ENCODE peak calls at places on chromosomes 4 and X, in six cellular contexts. One of them, this sample, is unnamed.

GRCh38 chr4:76498550-76498949 is 63.5 kb downstream of the SHROOM3 start:
- DNase-seq in occipital lobe: no peak
- DNase-seq in Calu3: no peak
- DNase-seq in WTC11: no peak
- DNase-seq in germinal center: no peak
- DNase-seq in SHP77: no peak
- DNase-seq in this sample: no peak

GRCh38 chr4:24003926-24004325 is 114.1 kb upstream of the PPARGC1A start:
- DNase-seq in occipital lobe: no peak
- DNase-seq in Calu3: no peak
- DNase-seq in WTC11: no peak
- DNase-seq in germinal center: no peak
- DNase-seq in SHP77: no peak
- DNase-seq in this sample: no peak

GRCh38 chr4:97038146-97038516 is 1105.1 kb downstream of the STPG2 start:
- DNase-seq in occipital lobe: no peak
- DNase-seq in Calu3: no peak
- DNase-seq in WTC11: no peak
- DNase-seq in germinal center: no peak
- DNase-seq in SHP77: no peak
- DNase-seq in this sample: no peak

GRCh38 chr4:147207941-147208340 is 262.3 kb upstream of the TTC29 start:
- DNase-seq in occipital lobe: no peak
- DNase-seq in Calu3: no peak
- DNase-seq in WTC11: no peak
- DNase-seq in germinal center: no peak
- DNase-seq in SHP77: no peak
- DNase-seq in this sample: no peak

GRCh38 chr4:38730830-38731646 is 51.8 kb downstream of the TLR10 start:
- DNase-seq in occipital lobe: peak
- DNase-seq in Calu3: peak
- DNase-seq in WTC11: peak
- DNase-seq in germinal center: peak
- DNase-seq in SHP77: peak
- DNase-seq in this sample: peak

GRCh38 chr4:7760706-7761105 is 179.0 kb downstream of the AFAP1 start:
- DNase-seq in occipital lobe: no peak
- DNase-seq in Calu3: no peak
- DNase-seq in WTC11: no peak
- DNase-seq in germinal center: no peak
- DNase-seq in SHP77: no peak
- DNase-seq in this sample: no peak

GRCh38 chr4:20192754-20193521 is 58.8 kb upstream of the SLIT2 start:
- DNase-seq in occipital lobe: no peak
- DNase-seq in Calu3: peak
- DNase-seq in WTC11: no peak
- DNase-seq in germinal center: no peak
- DNase-seq in SHP77: no peak
- DNase-seq in this sample: no peak

GRCh38 chr4:68375667-68376559 is 26.0 kb upstream of the YTHDC1 start:
- DNase-seq in occipital lobe: peak
- DNase-seq in Calu3: peak
- DNase-seq in WTC11: peak
- DNase-seq in germinal center: peak
- DNase-seq in SHP77: peak
- DNase-seq in this sample: peak

GRCh38 chr4:174764105-174764729 is 64.8 kb downstream of the GLRA3 start:
- DNase-seq in occipital lobe: no peak
- DNase-seq in Calu3: no peak
- DNase-seq in WTC11: no peak
- DNase-seq in germinal center: peak
- DNase-seq in SHP77: no peak
- DNase-seq in this sample: no peak

GRCh38 chr4:84681488-84682274 is 98.8 kb downstream of the CDS1 start:
- DNase-seq in occipital lobe: no peak
- DNase-seq in Calu3: no peak
- DNase-seq in WTC11: no peak
- DNase-seq in germinal center: no peak
- DNase-seq in SHP77: no peak
- DNase-seq in this sample: no peak

GRCh38 chrX:106144755-106145639 is 23.1 kb upstream of the PWWP3B start:
- DNase-seq in occipital lobe: no peak
- DNase-seq in Calu3: no peak
- DNase-seq in WTC11: no peak
- DNase-seq in germinal center: no peak
- DNase-seq in SHP77: no peak
- DNase-seq in this sample: no peak

GRCh38 chr4:3257125-3257690 is 8.2 kb downstream of the MSANTD1 start:
- DNase-seq in occipital lobe: no peak
- DNase-seq in Calu3: no peak
- DNase-seq in WTC11: no peak
- DNase-seq in germinal center: peak
- DNase-seq in SHP77: peak
- DNase-seq in this sample: no peak

GRCh38 chrX:17560385-17560784 is 176.9 kb upstream of the SCML1 start:
- DNase-seq in occipital lobe: no peak
- DNase-seq in Calu3: no peak
- DNase-seq in WTC11: no peak
- DNase-seq in germinal center: no peak
- DNase-seq in SHP77: no peak
- DNase-seq in this sample: no peak

GRCh38 chr4:163331629-163332360 is 601 bp downstream of the NPY1R start:
- DNase-seq in occipital lobe: peak
- DNase-seq in Calu3: peak
- DNase-seq in WTC11: peak
- DNase-seq in germinal center: peak
- DNase-seq in SHP77: no peak
- DNase-seq in this sample: no peak

GRCh38 chrX:109902665-109903064 is 100.2 kb upstream of the TMEM164 start:
- DNase-seq in occipital lobe: no peak
- DNase-seq in Calu3: no peak
- DNase-seq in WTC11: no peak
- DNase-seq in germinal center: no peak
- DNase-seq in SHP77: no peak
- DNase-seq in this sample: no peak

GRCh38 chr4:65865489-65865888 is 195.2 kb upstream of the EPHA5 start:
- DNase-seq in occipital lobe: no peak
- DNase-seq in Calu3: peak
- DNase-seq in WTC11: no peak
- DNase-seq in germinal center: no peak
- DNase-seq in SHP77: no peak
- DNase-seq in this sample: no peak

GRCh38 chr4:1395941-1396805 is 10.1 kb downstream of the NKX1-1 start:
- DNase-seq in occipital lobe: no peak
- DNase-seq in Calu3: no peak
- DNase-seq in WTC11: peak
- DNase-seq in germinal center: no peak
- DNase-seq in SHP77: no peak
- DNase-seq in this sample: no peak

GRCh38 chr4:140764785-140765392 is 8.7 kb upstream of the TBC1D9 start:
- DNase-seq in occipital lobe: no peak
- DNase-seq in Calu3: no peak
- DNase-seq in WTC11: no peak
- DNase-seq in germinal center: no peak
- DNase-seq in SHP77: no peak
- DNase-seq in this sample: no peak

GRCh38 chrX:134885336-134886016 is 105.3 kb upstream of the SMIM10 start:
- DNase-seq in occipital lobe: no peak
- DNase-seq in Calu3: no peak
- DNase-seq in WTC11: no peak
- DNase-seq in germinal center: no peak
- DNase-seq in SHP77: no peak
- DNase-seq in this sample: no peak

GRCh38 chr4:13733817-13734216 is 106.3 kb upstream of the BOD1L1 start:
- DNase-seq in occipital lobe: no peak
- DNase-seq in Calu3: no peak
- DNase-seq in WTC11: no peak
- DNase-seq in germinal center: no peak
- DNase-seq in SHP77: no peak
- DNase-seq in this sample: no peak

GRCh38 chr4:68954126-68954525 is 2.5 kb upstream of the UGT2A3 start:
- DNase-seq in occipital lobe: no peak
- DNase-seq in Calu3: no peak
- DNase-seq in WTC11: no peak
- DNase-seq in germinal center: no peak
- DNase-seq in SHP77: no peak
- DNase-seq in this sample: no peak

GRCh38 chr4:82380831-82381230 is 7.0 kb upstream of the HNRNPD start:
- DNase-seq in occipital lobe: no peak
- DNase-seq in Calu3: no peak
- DNase-seq in WTC11: no peak
- DNase-seq in germinal center: no peak
- DNase-seq in SHP77: no peak
- DNase-seq in this sample: no peak

GRCh38 chr4:8348071-8348470 is 78.5 kb downstream of the HTRA3 start:
- DNase-seq in occipital lobe: no peak
- DNase-seq in Calu3: no peak
- DNase-seq in WTC11: no peak
- DNase-seq in germinal center: no peak
- DNase-seq in SHP77: no peak
- DNase-seq in this sample: no peak

GRCh38 chrX:154750301-154751120 is at the start of gene GAB3:
- DNase-seq in occipital lobe: no peak
- DNase-seq in Calu3: peak
- DNase-seq in WTC11: peak
- DNase-seq in germinal center: peak
- DNase-seq in SHP77: no peak
- DNase-seq in this sample: peak

GRCh38 chrX:79601336-79602131 is 234.4 kb upstream of the ITM2A start:
- DNase-seq in occipital lobe: no peak
- DNase-seq in Calu3: no peak
- DNase-seq in WTC11: no peak
- DNase-seq in germinal center: no peak
- DNase-seq in SHP77: no peak
- DNase-seq in this sample: no peak

GRCh38 chrX:47232197-47232802 is 509 bp upstream of the USP11 start:
- DNase-seq in occipital lobe: no peak
- DNase-seq in Calu3: no peak
- DNase-seq in WTC11: no peak
- DNase-seq in germinal center: no peak
- DNase-seq in SHP77: no peak
- DNase-seq in this sample: no peak

GRCh38 chr4:152363904-152364303 is 172.0 kb downstream of the FBXW7 start:
- DNase-seq in occipital lobe: no peak
- DNase-seq in Calu3: no peak
- DNase-seq in WTC11: no peak
- DNase-seq in germinal center: no peak
- DNase-seq in SHP77: no peak
- DNase-seq in this sample: no peak

GRCh38 chr4:177879851-177880250 is 437.6 kb upstream of the AGA start:
- DNase-seq in occipital lobe: no peak
- DNase-seq in Calu3: no peak
- DNase-seq in WTC11: peak
- DNase-seq in germinal center: no peak
- DNase-seq in SHP77: no peak
- DNase-seq in this sample: no peak

GRCh38 chrX:130171446-130172126 is at the start of gene RAB33A:
- DNase-seq in occipital lobe: peak
- DNase-seq in Calu3: peak
- DNase-seq in WTC11: peak
- DNase-seq in germinal center: peak
- DNase-seq in SHP77: no peak
- DNase-seq in this sample: no peak

GRCh38 chr4:73453701-73454005 is 17.6 kb downstream of the AFP start:
- DNase-seq in occipital lobe: no peak
- DNase-seq in Calu3: no peak
- DNase-seq in WTC11: no peak
- DNase-seq in germinal center: no peak
- DNase-seq in SHP77: no peak
- DNase-seq in this sample: no peak

GRCh38 chr4:145179201-145179860 is 1.1 kb downstream of the OTUD4 start:
- DNase-seq in occipital lobe: peak
- DNase-seq in Calu3: peak
- DNase-seq in WTC11: peak
- DNase-seq in germinal center: peak
- DNase-seq in SHP77: no peak
- DNase-seq in this sample: peak

This sample was measured in stimulated activated CD8-positive, alpha-beta memory T cell treated with anti-CD3 and anti-CD28 coated beads, Interleukin-7, amount 100 ng/mL, for 4 hours.